ENCODE peak calls at places on chromosomes 16 and 17, in eight cellular contexts. S is Peyer's patch, F is dorsolateral prefrontal cortex, Y is fibroblast of lung, K is lower lobe of right lung, G is right lobe of liver, O is A549, D is AG04450. J is an unnamed sample.

GRCh38 chr16:67372664-67373063 is 20.6 kb downstream of the TPPP3 start:
- DNase-seq in G (no peak), D (no peak), S (no peak), K (no peak), Y (peak; percentile 62), O (peak; percentile 41), F (no peak), J (no peak)

GRCh38 chr17:511833-512251 is 159.2 kb upstream of the RPH3AL start:
- DNase-seq in O (no peak), G (no peak), S (no peak), F (peak; percentile 41), K (no peak), D (no peak), Y (no peak), J (no peak)

GRCh38 chr17:48804936-48805411 is 12.1 kb downstream of the TTLL6 start:
- DNase-seq in K (peak; percentile 62), D (no peak), Y (peak; percentile 52), O (peak; percentile 78), F (peak; percentile 64), G (peak; percentile 69), S (peak; percentile 82), J (peak; percentile 88)

GRCh38 chr16:10189861-10190390 is 7.7 kb upstream of the GRIN2A start:
- DNase-seq in D (no peak), G (no peak), Y (no peak), S (no peak), O (no peak), F (no peak), K (no peak), J (no peak)

GRCh38 chr17:41734139-41734948 is at the start of gene HAP1:
- DNase-seq in O (peak; percentile 76), D (no peak), S (no peak), F (peak; percentile 28), K (no peak), Y (peak; percentile 17), G (no peak), J (peak; percentile 47)

GRCh38 chr16:9148376-9149015 is 57.1 kb downstream of the HAPSTR1 start:
- DNase-seq in K (no peak), F (no peak), G (no peak), S (no peak), O (no peak), Y (no peak), D (no peak), J (no peak)

GRCh38 chr17:43818966-43819365 is 14.0 kb downstream of the MPP3 start:
- DNase-seq in Y (no peak), F (no peak), O (no peak), D (no peak), S (no peak), G (no peak), K (no peak), J (no peak)

GRCh38 chr17:66461343-66461995 is 159.1 kb downstream of the PRKCA start:
- DNase-seq in G (no peak), Y (no peak), O (no peak), D (no peak), F (no peak), S (no peak), K (no peak), J (no peak)

GRCh38 chr17:41329279-41329925 is 13.9 kb upstream of the KRTAP17-1 start:
- DNase-seq in D (no peak), K (no peak), G (no peak), S (peak; percentile 71), Y (peak; percentile 33), O (peak; percentile 78), F (peak; percentile 36), J (no peak)

GRCh38 chr17:40218740-40219072 is 398 bp upstream of the WIPF2 start:
- DNase-seq in S (peak; percentile 58), G (peak; percentile 61), D (no peak), O (peak; percentile 82), K (peak; percentile 81), F (peak; percentile 94), Y (peak; percentile 82), J (peak; percentile 58)

GRCh38 chr16:22425036-22425801 is 50.8 kb upstream of the CDR2 start:
- DNase-seq in Y (peak; percentile 34), O (no peak), K (no peak), G (peak; percentile 42), F (no peak), D (no peak), S (no peak), J (no peak)
- H3K4me3 ChIP-seq in Y (no peak overlapping the region), O (no peak overlapping the region), K (peak overlapping the region; percentile 32), G (no peak overlapping the region), F (no peak overlapping the region), D (no peak overlapping the region), S (no peak overlapping the region), J (no peak overlapping the region)

DNA sequence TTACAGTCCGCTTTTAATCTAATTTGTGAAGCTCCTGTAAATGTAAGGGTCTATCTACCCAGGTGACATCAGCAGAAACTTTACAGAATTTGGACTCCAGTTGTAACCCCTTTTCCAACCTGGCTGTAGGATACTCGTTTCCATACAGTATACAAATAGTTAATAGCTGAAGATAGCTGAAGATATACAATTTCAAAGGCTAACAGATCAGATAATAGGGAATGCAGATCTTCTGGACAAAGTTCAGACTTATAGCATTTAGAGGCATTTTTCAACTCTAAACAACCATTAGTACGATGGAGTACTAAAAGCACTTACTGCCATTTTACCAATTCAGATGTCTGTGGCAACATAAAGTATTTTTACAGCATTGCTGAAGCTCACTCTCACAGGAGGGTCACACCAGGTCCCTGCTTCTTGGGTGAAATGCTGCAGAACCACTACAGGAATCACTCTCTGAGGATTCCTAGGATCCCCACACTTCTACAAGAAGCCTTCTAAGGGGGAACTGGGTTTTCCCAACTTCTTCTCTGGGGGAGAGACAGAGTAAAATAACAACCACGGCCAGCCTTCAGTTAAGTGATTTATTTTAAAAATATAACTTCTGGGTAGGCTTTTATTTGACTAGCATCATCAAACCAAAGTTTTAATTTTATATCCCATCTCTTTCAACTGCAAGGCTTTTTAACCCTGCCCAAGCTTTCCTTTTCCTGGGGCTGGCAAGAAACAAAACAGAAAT is 2.9 kb downstream of the VEZF1 start:
- DNase-seq in D (no peak), Y (no peak), F (no peak), K (no peak), G (no peak), O (no peak), S (no peak), J (no peak)
- H3K4me3 ChIP-seq in D (peak overlapping the region; percentile 41), Y (peak overlapping the region; percentile 69), F (peak overlapping the region; percentile 86), K (no peak overlapping the region), G (no peak overlapping the region), O (peak overlapping the region; percentile 77), S (no peak overlapping the region), J (no peak overlapping the region)

GRCh38 chr17:57260325-57261083 is 4.2 kb downstream of the MSI2 start:
- DNase-seq in Y (no peak), O (no peak), F (no peak), S (no peak), K (no peak), D (no peak), G (no peak), J (no peak)
- H3K4me3 ChIP-seq in Y (no peak overlapping the region), O (no peak overlapping the region), F (no peak overlapping the region), S (no peak overlapping the region), K (no peak overlapping the region), D (no peak overlapping the region), G (no peak overlapping the region), J (no peak overlapping the region)

GRCh38 chr16:81737885-81738536 is 41.1 kb upstream of the PLCG2 start:
- DNase-seq in O (peak; percentile 86), K (peak; percentile 82), S (peak; percentile 86), F (peak; percentile 87), Y (peak; percentile 59), D (no peak), G (peak; percentile 88), J (peak; percentile 80)
- H3K4me3 ChIP-seq in O (peak overlapping the region; percentile 32), K (peak overlapping the region; percentile 27), S (peak overlapping the region; percentile 6), F (peak overlapping the region; percentile 14), Y (peak overlapping the region; percentile 27), D (peak overlapping the region; percentile 27), G (peak overlapping the region; percentile 30), J (no peak overlapping the region)

DNA sequence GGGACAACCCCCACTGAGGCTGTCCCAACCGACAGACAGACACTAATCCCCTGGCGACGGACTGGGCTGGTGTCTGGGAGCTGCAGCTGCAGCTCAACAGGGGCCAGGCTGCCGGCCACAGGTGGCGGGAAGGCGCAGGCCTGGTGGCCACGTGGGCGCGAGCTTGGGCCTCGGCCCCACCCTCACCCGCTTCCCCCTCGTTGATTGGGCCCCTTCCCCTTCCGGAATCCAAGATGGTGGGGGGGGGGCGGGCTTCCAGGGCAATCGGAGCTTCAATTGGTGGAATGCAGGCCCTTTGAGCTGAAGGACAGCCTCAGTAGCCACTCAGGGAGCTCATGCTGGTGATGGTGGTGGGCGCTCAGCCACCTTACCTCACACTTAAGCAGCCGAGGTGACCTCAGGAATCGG is 8.7 kb upstream of the TBX4 start:
- DNase-seq in G (no peak), Y (no peak), K (no peak), D (no peak), O (no peak), F (no peak), S (no peak), J (no peak)
- H3K4me3 ChIP-seq in G (no peak overlapping the region), Y (no peak overlapping the region), K (no peak overlapping the region), D (no peak overlapping the region), O (no peak overlapping the region), F (no peak overlapping the region), S (no peak overlapping the region), J (no peak overlapping the region)

GRCh38 chr16:72013888-72014538 is 5.5 kb downstream of the DHODH start:
- DNase-seq in F (no peak), D (no peak), Y (no peak), G (peak; percentile 69), S (no peak), O (no peak), K (no peak), J (no peak)
- H3K4me3 ChIP-seq in F (no peak overlapping the region), D (no peak overlapping the region), Y (no peak overlapping the region), G (peak overlapping the region; percentile 64), S (peak overlapping the region; percentile 3), O (no peak overlapping the region), K (no peak overlapping the region), J (no peak overlapping the region)

DNA sequence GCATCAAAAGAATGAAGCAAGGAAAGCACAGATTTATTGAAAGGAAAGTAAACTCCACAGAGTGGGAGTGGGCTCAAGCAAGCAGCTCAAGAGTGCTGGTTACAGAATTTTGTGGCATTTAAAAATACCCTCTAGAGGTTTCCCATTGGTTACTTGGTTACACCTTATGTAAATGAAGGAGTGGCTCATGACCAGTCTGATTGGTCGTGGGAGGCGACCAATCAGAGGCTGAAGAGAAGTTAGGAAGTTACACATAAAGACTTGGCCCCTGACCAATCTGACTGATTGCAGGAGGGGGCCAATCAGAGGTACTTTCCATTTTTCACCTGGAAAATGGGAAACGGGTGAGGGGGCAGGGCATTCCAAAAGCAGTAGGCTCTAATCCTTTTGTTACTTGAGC is 1373.8 kb upstream of the GOT2 start:
- DNase-seq in O (no peak), S (no peak), Y (no peak), K (no peak), D (no peak), F (no peak), G (no peak), J (no peak)
- H3K4me3 ChIP-seq in O (no peak overlapping the region), S (no peak overlapping the region), Y (no peak overlapping the region), K (no peak overlapping the region), D (no peak overlapping the region), F (no peak overlapping the region), G (no peak overlapping the region), J (no peak overlapping the region)

DNA sequence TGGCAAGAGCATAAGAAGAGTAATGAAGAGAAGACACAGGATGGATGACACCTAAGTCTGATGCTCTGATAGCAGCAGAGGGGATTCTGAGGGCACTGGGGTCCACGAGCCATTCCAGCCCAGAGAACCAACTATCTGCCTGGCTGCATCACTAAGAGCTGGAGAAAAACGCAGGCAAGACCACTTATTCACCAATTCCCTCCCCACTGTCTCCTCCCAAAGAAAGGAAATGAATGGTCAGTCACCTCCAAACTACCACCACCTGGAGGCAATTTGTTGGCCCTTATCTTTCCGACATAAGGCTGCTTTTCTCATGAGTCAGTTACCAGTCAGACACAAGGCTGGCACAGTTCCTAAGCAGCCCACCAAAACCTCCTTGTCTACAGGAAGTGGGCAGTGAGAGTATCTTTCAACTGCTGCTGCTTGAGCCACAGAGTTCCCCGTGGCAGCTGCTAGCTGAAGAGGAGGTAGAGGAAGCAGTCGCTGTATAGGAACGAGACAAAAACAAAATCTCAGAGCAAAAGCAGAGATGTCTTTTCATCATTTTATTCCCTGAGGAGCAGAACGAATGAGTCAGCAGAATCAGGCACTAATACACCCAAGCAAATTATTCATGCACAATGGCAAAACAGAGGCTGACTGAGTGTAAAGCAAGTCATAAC is 111.1 kb downstream of the SMG6 start:
- DNase-seq in O (peak; percentile 76), D (peak; percentile 93), S (no peak), K (no peak), G (no peak), F (no peak), Y (peak; percentile 85), J (no peak)
- H3K4me3 ChIP-seq in O (no peak overlapping the region), D (no peak overlapping the region), S (no peak overlapping the region), K (no peak overlapping the region), G (no peak overlapping the region), F (no peak overlapping the region), Y (no peak overlapping the region), J (no peak overlapping the region)

J was measured in mucosa of descending colon.